ENCODE peak calls at places on chromosome 18, in eight cellular contexts. K is transverse colon, X is breast epithelium, J is vagina, N is spleen, A is GM12878, M is sigmoid colon, V is HCT116. R is an unnamed sample.

GRCh38 chr18:48994044-48994651 is 43.4 kb upstream of the SMAD7 start:
- DNase-seq in A (no peak), V (no peak), X (no peak), N (no peak), J (no peak), M (no peak), K (no peak), R (no peak)

GRCh38 chr18:35511833-35512232 is 14.1 kb upstream of the INO80C start:
- DNase-seq in K (no peak), X (no peak), N (no peak), M (no peak), A (no peak), J (peak), V (peak), R (no peak)

GRCh38 chr18:48034651-48035555 is 104.4 kb upstream of the SMAD2 start:
- DNase-seq in N (peak), J (no peak), K (no peak), X (peak), M (peak), A (no peak), V (no peak), R (no peak)

GRCh38 chr18:30622635-30623034 is 419.9 kb downstream of the DSC3 start:
- DNase-seq in M (no peak), X (no peak), V (no peak), N (no peak), K (no peak), A (no peak), J (no peak), R (no peak)

GRCh38 chr18:70553245-70553960 is 264.6 kb downstream of the SOCS6 start:
- DNase-seq in A (no peak), M (no peak), V (no peak), J (no peak), X (no peak), K (no peak), N (no peak), R (no peak)

GRCh38 chr18:61597321-61597720 is 264.1 kb downstream of the CDH20 start:
- DNase-seq in X (no peak), K (no peak), M (no peak), V (no peak), A (no peak), N (no peak), J (no peak), R (no peak)

GRCh38 chr18:39188278-39188677 is 1622.7 kb upstream of the CELF4 start:
- DNase-seq in V (no peak), X (no peak), N (no peak), J (no peak), K (no peak), M (no peak), A (no peak), R (no peak)

GRCh38 chr18:65468881-65469280 is 281.9 kb upstream of the CDH7 start:
- DNase-seq in X (no peak), M (no peak), J (no peak), K (no peak), N (no peak), A (no peak), V (no peak), R (no peak)

GRCh38 chr18:28163201-28163778 is 13.6 kb downstream of the CDH2 start:
- DNase-seq in A (no peak), X (no peak), V (no peak), N (no peak), M (no peak), J (no peak), K (no peak), R (no peak)

GRCh38 chr18:69895081-69896047 is 52.3 kb downstream of the CD226 start:
- DNase-seq in J (no peak), M (no peak), K (no peak), V (no peak), X (no peak), N (no peak), A (no peak), R (no peak)

GRCh38 chr18:63431180-63431579 is 8.9 kb upstream of the VPS4B start:
- DNase-seq in M (no peak), A (no peak), V (no peak), X (no peak), J (no peak), K (no peak), N (no peak), R (no peak)

GRCh38 chr18:37398248-37398920 is 167.2 kb downstream of the CELF4 start:
- DNase-seq in A (no peak), M (no peak), X (no peak), N (peak), V (no peak), J (no peak), K (no peak), R (no peak)

GRCh38 chr18:24214144-24214543 is 75.3 kb downstream of the CABYR start:
- DNase-seq in V (no peak), A (no peak), K (no peak), N (no peak), J (no peak), X (no peak), M (no peak), R (no peak)
- H3K27ac ChIP-seq in V (no peak), A (no peak), K (peak), N (no peak), J (no peak), X (no peak), M (peak), R (no peak)

DNA sequence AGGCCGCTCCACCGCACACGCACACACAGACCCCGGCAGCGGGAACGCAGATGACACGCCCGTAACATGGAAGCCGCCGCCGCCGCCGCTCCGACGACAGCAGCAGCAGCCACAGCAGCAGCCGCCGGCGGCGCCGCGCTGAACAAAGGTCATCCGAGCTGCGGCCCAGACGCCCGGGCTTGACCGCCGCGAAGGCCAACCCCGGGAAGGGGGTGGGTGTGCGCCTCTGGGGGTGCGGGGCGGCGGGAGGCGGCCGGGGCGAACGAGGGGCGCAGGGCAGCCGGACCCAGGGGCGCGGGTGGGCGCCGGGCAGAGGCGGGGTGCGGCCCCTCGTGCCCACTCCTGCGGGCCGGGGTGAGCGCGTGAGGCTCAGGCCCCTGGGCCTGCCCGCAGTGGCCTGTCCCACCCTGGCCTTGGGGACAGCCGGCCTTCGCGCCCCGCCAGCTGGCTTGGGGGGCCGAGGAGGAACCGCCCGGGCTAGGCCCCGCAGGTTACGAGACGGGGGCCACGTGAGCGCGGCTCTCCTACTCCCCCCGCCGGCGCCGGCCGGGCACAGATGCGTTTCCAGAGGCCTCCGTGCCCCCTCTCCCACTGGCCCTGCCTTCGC is 1.0 kb upstream of the ZNF532 start:
- DNase-seq in J (no peak), V (no peak), M (peak), K (peak), N (peak), X (no peak), A (no peak), R (peak)
- TF ChIP-seq POLR2A in J (no peak), V (no peak), M (no peak), K (no peak), N (no peak), X (no peak), A (peak), R (no peak)

DNA sequence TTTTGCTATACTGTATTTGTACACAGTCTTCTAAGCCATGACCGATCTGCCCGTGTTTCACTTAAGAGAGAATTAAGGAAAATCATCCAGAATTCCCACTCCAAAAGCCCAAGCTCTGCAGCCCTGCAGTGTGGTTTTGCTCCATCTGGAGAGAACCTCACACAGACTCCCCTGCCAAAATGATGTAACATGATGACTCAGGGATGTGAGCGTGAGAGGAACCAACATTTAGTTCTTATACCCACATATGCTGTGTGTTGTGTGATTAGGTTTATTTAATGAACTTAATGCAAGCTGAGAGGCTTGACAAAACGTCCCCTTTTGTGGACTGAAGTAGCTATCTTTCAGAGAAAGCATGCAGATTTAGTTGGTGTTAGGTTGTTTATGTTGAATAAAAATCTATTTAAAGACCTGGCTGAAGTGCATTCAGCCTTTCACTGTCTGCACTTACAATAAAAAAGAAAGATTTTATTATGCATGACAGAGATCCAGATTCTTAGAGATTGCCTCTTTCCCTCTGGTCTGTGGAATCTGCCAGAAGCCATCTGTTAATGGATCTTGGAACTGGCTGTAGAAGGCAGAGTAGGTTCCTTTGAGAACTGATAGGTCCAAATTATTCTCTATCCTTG is 6.3 kb downstream of the RAB12 start:
- DNase-seq in J (no peak), X (no peak), N (no peak), M (peak), K (peak), V (no peak), A (no peak), R (peak)
- TF ChIP-seq POLR2AphosphoS5 in J (no peak), X (no peak), N (no peak), M (peak), K (peak), V (no peak), A (no peak), R (peak)

DNA sequence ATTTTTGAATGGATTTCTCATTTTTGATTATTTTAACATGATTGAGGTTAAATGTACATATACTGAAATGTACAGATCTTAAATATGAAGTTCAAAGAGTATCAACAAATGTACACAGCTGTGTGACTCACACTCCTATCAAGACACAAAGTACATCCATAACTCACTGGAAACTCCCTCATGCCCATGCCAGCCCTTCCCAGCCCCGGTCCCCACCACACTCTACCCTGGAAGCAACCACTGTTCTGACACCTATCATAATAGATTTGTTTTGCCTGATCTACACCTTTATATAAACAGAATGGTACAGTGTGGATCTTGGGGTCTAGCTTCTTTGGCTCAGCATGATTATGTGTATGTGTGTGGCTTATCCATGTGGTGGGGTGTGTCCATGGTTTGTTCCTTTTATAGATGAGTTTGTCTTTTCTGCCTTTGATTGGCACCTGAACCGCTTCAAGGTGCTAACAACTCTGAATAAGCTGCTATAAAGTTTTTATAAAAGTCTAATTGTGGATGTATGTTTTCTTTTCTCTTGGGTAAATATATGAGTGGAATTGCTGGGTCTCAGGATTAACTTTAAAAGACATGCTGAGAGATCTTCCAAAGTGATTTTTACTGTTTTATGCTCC is 258.5 kb downstream of the SETBP1 start:
- DNase-seq in K (peak), A (no peak), M (no peak), N (no peak), X (no peak), J (no peak), V (no peak), R (no peak)
- H3K27ac ChIP-seq in K (peak), A (no peak), M (no peak), N (no peak), X (no peak), J (no peak), V (no peak), R (no peak)

GRCh38 chr18:3451166-3451988 is 1.4 kb downstream of the TGIF1 start:
- DNase-seq in J (peak), K (peak), A (no peak), X (peak), M (peak), N (peak), V (no peak), R (peak)
- TF ChIP-seq POLR2A in J (peak), K (peak), A (no peak), X (peak), M (peak), N (peak), V (peak), R (peak)

GRCh38 chr18:12236141-12236540 is 18.0 kb upstream of the CIDEA start:
- DNase-seq in K (no peak), A (no peak), X (no peak), V (no peak), J (no peak), M (no peak), N (no peak), R (no peak)

GRCh38 chr18:12234451-12235190 is 19.5 kb upstream of the CIDEA start:
- DNase-seq in M (no peak), X (no peak), K (no peak), V (no peak), A (no peak), J (no peak), N (no peak), R (no peak)

GRCh38 chr18:12231986-12232385 is 22.2 kb upstream of the CIDEA start:
- DNase-seq in V (no peak), K (no peak), M (no peak), A (no peak), X (no peak), N (no peak), J (no peak), R (no peak)

GRCh38 chr18:12231040-12231882 is 22.9 kb upstream of the CIDEA start:
- DNase-seq in A (no peak), N (no peak), M (no peak), K (no peak), V (no peak), X (no peak), J (no peak), R (no peak)

DNA sequence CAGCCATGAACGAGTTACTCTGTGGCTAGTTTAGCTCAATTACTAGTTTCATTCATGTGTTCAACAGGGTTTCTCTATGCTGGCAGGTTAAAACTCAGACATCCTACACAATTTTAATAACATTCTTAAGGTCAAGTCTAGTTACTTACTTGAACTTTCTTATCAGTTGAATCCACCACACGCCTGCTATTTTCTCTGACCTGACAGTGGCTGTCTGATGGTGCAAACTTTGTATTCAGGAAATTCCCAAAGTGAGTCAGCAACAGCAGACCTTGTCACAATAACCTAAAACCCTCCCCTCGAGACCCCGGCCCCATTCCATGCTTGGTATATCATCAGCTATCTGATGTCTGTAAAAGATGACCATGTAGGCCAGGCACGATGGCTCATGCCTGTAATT is 20.8 kb upstream of the CIDEA start:
- DNase-seq in N (no peak), K (no peak), A (no peak), M (no peak), V (no peak), J (no peak), X (no peak), R (no peak)
- TF ChIP-seq POLR2AphosphoS5 in N (no peak), K (no peak), A (no peak), M (no peak), V (no peak), J (no peak), X (no peak), R (no peak)

GRCh38 chr18:75639468-75639831 is 211.9 kb upstream of the SMIM21 start:
- DNase-seq in J (no peak), M (no peak), A (no peak), X (no peak), K (peak), V (no peak), N (no peak), R (no peak)
- H3K27ac ChIP-seq in J (no peak), M (peak), A (no peak), X (no peak), K (no peak), V (no peak), N (no peak), R (no peak)

R was measured in prostate gland.